ENCODE peak calls at places on chromosomes 2 and 18, in seven cellular contexts. K is PC-9; H is pancreas; N is mesendoderm; G is H9; Y is hepatocyte; V is CD4-positive, alpha-beta T cell. I is an unnamed sample.

GRCh38 chr18:11862468-11863137 is 11.4 kb downstream of the CHMP1B start:
- DNase-seq in K (no peak), H (no peak), N (peak; percentile 37), G (no peak), Y (no peak), V (no peak), I (no peak)

GRCh38 chr2:174836345-174836999 is 72.2 kb upstream of the CHRNA1 start:
- DNase-seq in K (peak; percentile 84), H (no peak), N (no peak), G (no peak), Y (peak; percentile 50), V (no peak), I (peak; percentile 60)

GRCh38 chr2:191701696-191702095 is 23.8 kb downstream of the NABP1 start:
- DNase-seq in K (no peak), H (no peak), N (no peak), G (no peak), Y (no peak), V (no peak), I (no peak)

GRCh38 chr2:68487773-68488355 is 20.5 kb downstream of the APLF start:
- DNase-seq in K (no peak), H (no peak), N (no peak), G (no peak), Y (peak; percentile 23), V (no peak), I (no peak)

GRCh38 chr18:8609711-8610441 is 639 bp downstream of the RAB12 start:
- DNase-seq in K (no peak), H (peak; percentile 72), N (no peak), G (no peak), Y (peak; percentile 34), V (no peak), I (no peak)

GRCh38 chr18:35513181-35513932 is 15.6 kb upstream of the INO80C start:
- DNase-seq in K (peak; percentile 91), H (no peak), N (peak; percentile 97), G (no peak), Y (peak; percentile 36), V (no peak), I (no peak)

GRCh38 chr2:202084265-202084664 is 11.2 kb downstream of the KIAA2012 start:
- DNase-seq in K (no peak), H (no peak), N (no peak), G (no peak), Y (no peak), V (no peak), I (no peak)

GRCh38 chr2:235949567-235950472 is 218.4 kb downstream of the GBX2 start:
- DNase-seq in K (no peak), H (no peak), N (no peak), G (peak; percentile 40), Y (no peak), V (no peak), I (no peak)

GRCh38 chr2:226649871-226650660 is 149.6 kb downstream of the IRS1 start:
- DNase-seq in K (peak; percentile 88), H (no peak), N (peak; percentile 88), G (peak; percentile 82), Y (peak; percentile 85), V (peak; percentile 47), I (peak; percentile 94)

GRCh38 chr2:181104512-181105121 is 124.2 kb downstream of the UBE2E3 start:
- DNase-seq in K (no peak), H (no peak), N (peak; percentile 72), G (no peak), Y (peak; percentile 65), V (no peak), I (no peak)

GRCh38 chr2:26653207-26654060 is 12.3 kb upstream of the CIB4 start:
- DNase-seq in K (no peak), H (no peak), N (no peak), G (peak; percentile 25), Y (no peak), V (no peak), I (no peak)

GRCh38 chr2:16228951-16229350 is 288.6 kb downstream of the MYCN start:
- DNase-seq in K (no peak), H (no peak), N (no peak), G (no peak), Y (no peak), V (no peak), I (no peak)

GRCh38 chr2:74760875-74761630 is 72.9 kb upstream of the HK2 start:
- DNase-seq in K (no peak), H (no peak), N (no peak), G (no peak), Y (no peak), V (no peak), I (no peak)

GRCh38 chr2:24671230-24671629 is 122.0 kb downstream of the PTRHD1 start:
- DNase-seq in K (no peak), H (no peak), N (no peak), G (no peak), Y (no peak), V (no peak), I (no peak)

GRCh38 chr2:132593171-132593570 is 76.8 kb downstream of the LYPD1 start:
- DNase-seq in K (peak; percentile 37), H (no peak), N (peak; percentile 98), G (no peak), Y (peak; percentile 28), V (no peak), I (no peak)

GRCh38 chr2:202152104-202152771 is 79.2 kb downstream of the KIAA2012 start:
- DNase-seq in K (no peak), H (no peak), N (no peak), G (no peak), Y (no peak), V (no peak), I (no peak)

GRCh38 chr18:13796515-13796914 is 27.4 kb upstream of the MC5R start:
- DNase-seq in K (no peak), H (no peak), N (no peak), G (no peak), Y (no peak), V (no peak), I (no peak)

GRCh38 chr2:233990261-233990798 is 60.2 kb upstream of the SPP2 start:
- DNase-seq in K (no peak), H (no peak), N (no peak), G (no peak), Y (no peak), V (peak; percentile 48), I (no peak)

GRCh38 chr2:194346189-194346588 is 1310.8 kb upstream of the SLC39A10 start:
- DNase-seq in K (no peak), H (no peak), N (peak; percentile 43), G (no peak), Y (no peak), V (no peak), I (no peak)

GRCh38 chr18:46148810-46149209 is 44.6 kb downstream of the HAUS1 start:
- DNase-seq in K (peak; percentile 66), H (no peak), N (peak; percentile 88), G (peak; percentile 76), Y (peak; percentile 75), V (peak; percentile 25), I (no peak)

GRCh38 chr2:11121823-11122155 is 33.5 kb upstream of the SLC66A3 start:
- DNase-seq in K (no peak), H (no peak), N (no peak), G (no peak), Y (no peak), V (no peak), I (no peak)

GRCh38 chr2:162333968-162334367 is 10.0 kb upstream of the GCA start:
- DNase-seq in K (no peak), H (no peak), N (peak; percentile 67), G (peak; percentile 36), Y (peak; percentile 58), V (no peak), I (no peak)

GRCh38 chr2:9102861-9103662 is 99.6 kb upstream of the MBOAT2 start:
- DNase-seq in K (peak; percentile 98), H (no peak), N (peak; percentile 84), G (no peak), Y (peak; percentile 48), V (no peak), I (no peak)

GRCh38 chr18:58277457-58277739 is 233.4 kb downstream of the NEDD4L start:
- DNase-seq in K (no peak), H (no peak), N (no peak), G (no peak), Y (no peak), V (no peak), I (no peak)
- H3K27ac ChIP-seq in K (no peak overlapping the region), H (no peak overlapping the region), N (no peak overlapping the region), G (no peak overlapping the region), Y (peak overlapping the region; percentile 22), V (no peak overlapping the region), I (peak overlapping the region; percentile 61)

GRCh38 chr2:156322681-156323211 is 9.8 kb downstream of the NR4A2 start:
- DNase-seq in K (no peak), H (no peak), N (peak; percentile 78), G (peak; percentile 47), Y (no peak), V (no peak), I (no peak)

GRCh38 chr2:156319811-156320490 is 12.6 kb downstream of the NR4A2 start:
- DNase-seq in K (no peak), H (peak; percentile 81), N (peak; percentile 87), G (peak; percentile 69), Y (peak; percentile 39), V (no peak), I (no peak)

GRCh38 chr2:156321243-156321904 is 11.1 kb downstream of the NR4A2 start:
- DNase-seq in K (no peak), H (peak; percentile 75), N (peak; percentile 64), G (no peak), Y (no peak), V (no peak), I (no peak)

GRCh38 chr2:156322103-156322671 is 10.3 kb downstream of the NR4A2 start:
- DNase-seq in K (no peak), H (no peak), N (no peak), G (no peak), Y (no peak), V (no peak), I (no peak)

DNA sequence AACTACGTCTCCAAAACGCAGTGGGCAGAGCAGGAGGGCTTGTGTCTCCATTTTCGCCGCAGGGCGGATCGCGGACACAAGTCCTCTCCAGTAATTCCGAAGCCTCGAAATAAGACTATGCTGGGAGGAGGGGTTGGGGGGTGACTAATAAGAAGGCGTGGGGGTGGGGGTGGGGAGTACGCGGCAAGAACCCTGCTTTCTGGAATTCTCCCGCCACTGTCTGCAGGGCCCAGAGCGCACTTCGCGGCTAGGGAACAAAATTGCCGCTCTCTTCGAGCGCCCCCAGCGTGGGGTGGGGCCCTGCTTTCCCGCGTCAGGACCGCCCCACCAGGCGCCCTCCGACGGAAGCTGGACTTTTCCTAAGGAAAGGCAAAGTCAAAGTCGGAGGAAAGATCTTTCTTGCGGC is 12.0 kb downstream of the NR4A2 start:
- DNase-seq in K (no peak), H (peak; percentile 76), N (peak; percentile 85), G (no peak), Y (no peak), V (no peak), I (no peak)
- H3K27me3 ChIP-seq in K (no peaks in the 10 kb centered on the region), H (no peaks in the 10 kb centered on the region), N (peaks cover 36% of the 10 kb centered on the region), G (peaks cover 41% of the 10 kb centered on the region), Y (peaks cover 52% of the 10 kb centered on the region), V (peaks cover 73% of the 10 kb centered on the region), I (peaks cover 17% of the 10 kb centered on the region)

GRCh38 chr2:19899853-19900525 is 1.8 kb downstream of the TTC32 start:
- DNase-seq in K (no peak), H (no peak), N (no peak), G (no peak), Y (no peak), V (no peak), I (no peak)
- H3K27ac ChIP-seq in K (peak overlapping the region; percentile 88), H (no peak overlapping the region), N (no peak overlapping the region), G (no peak overlapping the region), Y (peak overlapping the region; percentile 96), V (peak overlapping the region; percentile 97), I (peak overlapping the region; percentile 77)

DNA sequence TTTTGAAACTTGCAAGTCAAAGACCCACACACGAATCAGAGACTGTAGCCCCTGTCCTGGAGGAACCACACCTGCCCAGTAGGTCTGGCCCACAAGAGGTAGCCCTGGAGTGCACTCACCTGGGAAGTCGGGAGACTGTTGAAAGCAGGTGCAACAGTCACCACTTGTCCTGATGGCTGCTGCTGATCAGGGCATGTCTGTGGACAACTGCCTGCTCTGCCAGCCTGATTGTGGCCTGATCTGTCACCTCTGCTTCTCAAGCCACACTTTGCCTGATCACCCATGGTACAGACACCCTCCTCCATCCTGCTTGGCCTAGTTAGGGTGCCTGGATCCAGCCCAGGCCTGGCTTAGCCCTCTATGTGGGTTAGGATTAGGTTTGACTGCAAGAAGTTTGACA is 105.0 kb upstream of the HAAO start:
- DNase-seq in K (no peak), H (no peak), N (no peak), G (no peak), Y (no peak), V (no peak), I (no peak)
- H3K27me3 ChIP-seq in K (no peaks in the 10 kb centered on the region), H (peaks cover 3% of the 10 kb centered on the region), N (no peaks in the 10 kb centered on the region), G (no peaks in the 10 kb centered on the region), Y (no peaks in the 10 kb centered on the region), V (no peaks in the 10 kb centered on the region), I (no peaks in the 10 kb centered on the region)

I was measured in RWPE2.